ENCODE peak calls at places on chromosomes 7 and 10, in four cellular contexts. K is activated naive CD8-positive, alpha-beta T cell treated with anti-CD3 and anti-CD28 coated beads, Interleukin-2, amount 50 U/mL, for 24 hours; N is stimulated activated CD4-positive, alpha-beta T cell treated with anti-CD3 and anti-CD28 coated beads, Interleukin-12 subunit alpha, Interleukin-12 subunit beta, amount 100 ng/mL, for 24 hours; E is MCF 10A. B is an unnamed sample.

GRCh38 chr10:54064215-54064614 is 736.8 kb downstream of the PCDH15 start:
- DNase-seq in K (no peak), N (no peak), E (no peak), B (no peak)

GRCh38 chr10:126597206-126597605 is 73.3 kb downstream of the C10orf90 start:
- DNase-seq in K (no peak), N (no peak), E (no peak), B (no peak)

GRCh38 chr7:2729043-2729892 is 41.3 kb downstream of the AMZ1 start:
- DNase-seq in K (no peak), N (no peak), E (no peak), B (no peak)

GRCh38 chr7:52289247-52289646 is 746.2 kb upstream of the POM121L12 start:
- DNase-seq in K (no peak), N (no peak), E (no peak), B (no peak)

GRCh38 chr7:98214811-98215321 is 3.6 kb downstream of the BHLHA15 start:
- DNase-seq in K (no peak), N (no peak), E (no peak), B (no peak)

GRCh38 chr7:52749880-52750279 is 285.6 kb upstream of the POM121L12 start:
- DNase-seq in K (no peak), N (no peak), E (peak), B (no peak)

GRCh38 chr7:8212638-8213037 is 49.3 kb downstream of the ICA1 start:
- DNase-seq in K (no peak), N (no peak), E (no peak), B (no peak)

GRCh38 chr7:120229094-120229493 is 43.9 kb upstream of the KCND2 start:
- DNase-seq in K (no peak), N (no peak), E (no peak), B (peak)

GRCh38 chr7:107318523-107319160 is 149.8 kb downstream of the HBP1 start:
- DNase-seq in K (no peak), N (no peak), E (no peak), B (peak)

B was measured in fibroblast of the conjunctiva.